ENCODE peak calls at places on chromosome 1, in five cellular contexts. O, I, M, U and D are unnamed samples.
A peak's percentile ranks its signal among the peaks of the same experiment; 100 is the strongest.

GRCh38 chr1:201450721-201451291 is 18.2 kb downstream of the PHLDA3 start:
- DNase-seq in U (no peak), O (no peak), I (no peak), M (peak; percentile 61), D (peak; percentile 29)

GRCh38 chr1:75136921-75137641 is 2.9 kb downstream of the LHX8 start:
- DNase-seq in M (no peak), U (no peak), I (no peak), O (no peak), D (no peak)

GRCh38 chr1:6347641-6348487 is 45.7 kb downstream of the ACOT7 start:
- DNase-seq in O (peak; percentile 30), I (peak; percentile 72), M (peak; percentile 69), U (no peak), D (peak; percentile 46)

GRCh38 chr1:33219886-33220661 is 36.2 kb upstream of the ZNF362 start:
- DNase-seq in U (no peak), I (no peak), M (peak; percentile 45), O (no peak), D (no peak)

GRCh38 chr1:2416403-2416802 is 4.0 kb upstream of the PEX10 start:
- DNase-seq in M (no peak), O (no peak), U (no peak), I (peak; percentile 18), D (no peak)

GRCh38 chr1:211939876-211940468 is 95.4 kb downstream of the INTS7 start:
- DNase-seq in M (no peak), I (no peak), U (no peak), O (no peak), D (peak; percentile 59)

GRCh38 chr1:8873506-8874229 is 4.8 kb downstream of the ENO1 start:
- DNase-seq in U (no peak), I (no peak), M (peak; percentile 73), O (no peak), D (peak; percentile 81)

GRCh38 chr1:205923663-205924435 is 19.4 kb downstream of the SLC26A9 start:
- DNase-seq in U (peak; percentile 66), O (no peak), I (no peak), M (no peak), D (no peak)

GRCh38 chr1:78718566-78718965 is 68.9 kb downstream of the IFI44 start:
- DNase-seq in U (no peak), I (no peak), O (no peak), M (no peak), D (no peak)

GRCh38 chr1:51733793-51734522 is 117.1 kb downstream of the OSBPL9 start:
- DNase-seq in M (no peak), I (no peak), O (no peak), U (no peak), D (no peak)